ENCODE peak calls at places on chromosomes 16 and 17, in four cellular contexts. One of them, this sample, is unnamed.

GRCh38 chr17:73850426-73850825 is 206.2 kb upstream of the SDK2 start:
- DNase-seq in choroid plexus epithelial cell: no peak
- DNase-seq in iris pigment epithelial cell: no peak
- DNase-seq in nephron progenitor cell: no peak
- DNase-seq in this sample: no peak

GRCh38 chr17:73956595-73957465 is 246.6 kb upstream of the RPL38 start:
- DNase-seq in choroid plexus epithelial cell: peak
- DNase-seq in iris pigment epithelial cell: no peak
- DNase-seq in nephron progenitor cell: peak
- DNase-seq in this sample: peak

GRCh38 chr16:67543582-67543981 is 15.0 kb downstream of the RIPOR1 start:
- DNase-seq in choroid plexus epithelial cell: no peak
- DNase-seq in iris pigment epithelial cell: no peak
- DNase-seq in nephron progenitor cell: no peak
- DNase-seq in this sample: no peak

GRCh38 chr17:1487939-1488825 is 4.3 kb downstream of the MYO1C start:
- DNase-seq in nephron progenitor cell: peak
- DNase-seq in iris pigment epithelial cell: peak
- DNase-seq in choroid plexus epithelial cell: peak
- DNase-seq in this sample: peak

GRCh38 chr17:74481621-74482020 is 15.2 kb downstream of the CD300A start:
- DNase-seq in choroid plexus epithelial cell: no peak
- DNase-seq in iris pigment epithelial cell: no peak
- DNase-seq in nephron progenitor cell: no peak
- DNase-seq in this sample: no peak

GRCh38 chr16:67653131-67654068 is 6.7 kb downstream of the ACD start:
- DNase-seq in nephron progenitor cell: peak
- DNase-seq in iris pigment epithelial cell: no peak
- DNase-seq in choroid plexus epithelial cell: no peak
- DNase-seq in this sample: peak

GRCh38 chr17:74646231-74646630 is 22.7 kb upstream of the CD300E start:
- DNase-seq in choroid plexus epithelial cell: peak
- DNase-seq in nephron progenitor cell: no peak
- DNase-seq in iris pigment epithelial cell: peak
- DNase-seq in this sample: peak

GRCh38 chr17:1621273-1621954 is 7.2 kb downstream of the SLC43A2 start:
- DNase-seq in iris pigment epithelial cell: no peak
- DNase-seq in choroid plexus epithelial cell: no peak
- DNase-seq in nephron progenitor cell: peak
- DNase-seq in this sample: no peak

GRCh38 chr17:34178047-34178446 is 77.0 kb upstream of the CCL2 start:
- DNase-seq in nephron progenitor cell: no peak
- DNase-seq in choroid plexus epithelial cell: no peak
- DNase-seq in iris pigment epithelial cell: peak
- DNase-seq in this sample: no peak

GRCh38 chr17:72150632-72151460 is 30.0 kb downstream of the SOX9 start:
- DNase-seq in choroid plexus epithelial cell: no peak
- DNase-seq in nephron progenitor cell: no peak
- DNase-seq in iris pigment epithelial cell: no peak
- DNase-seq in this sample: no peak

GRCh38 chr17:30005709-30006320 is 64.4 kb downstream of the EFCAB5 start:
- DNase-seq in iris pigment epithelial cell: peak
- DNase-seq in nephron progenitor cell: no peak
- DNase-seq in choroid plexus epithelial cell: peak
- DNase-seq in this sample: no peak

GRCh38 chr17:81512560-81512983 is at the start of gene ACTG1:
- DNase-seq in choroid plexus epithelial cell: peak
- DNase-seq in iris pigment epithelial cell: peak
- DNase-seq in nephron progenitor cell: peak
- DNase-seq in this sample: peak

GRCh38 chr17:9231449-9232154 is 210.3 kb downstream of the NTN1 start:
- DNase-seq in choroid plexus epithelial cell: no peak
- DNase-seq in iris pigment epithelial cell: no peak
- DNase-seq in nephron progenitor cell: no peak
- DNase-seq in this sample: no peak